ENCODE peak calls at places on chromosomes 6 and 20, in four cellular contexts. T is activated B cell treated with CpG ODN at 0.5 μM for 24 hours, K is foreskin fibroblast, J is psoas muscle. F is an unnamed sample.
A peak's percentile ranks its signal among the peaks of the same experiment; 100 is the strongest.

GRCh38 chr6:70675822-70676221 is 8.1 kb downstream of the SMAP1 start:
- DNase-seq in T (no peak), J (no peak), K (no peak), F (no peak)

GRCh38 chr20:5931411-5931810 is 18.9 kb downstream of the TRMT6 start:
- DNase-seq in J (no peak), K (no peak), T (no peak), F (no peak)

GRCh38 chr6:43496370-43497128 is 13.6 kb downstream of the LRRC73 start:
- DNase-seq in J (peak; percentile 60), T (no peak), K (peak; percentile 75), F (no peak)

GRCh38 chr20:35474504-35474903 is 19.1 kb downstream of the CEP250 start:
- DNase-seq in J (no peak), K (no peak), T (no peak), F (no peak)

GRCh38 chr6:36492092-36492491 is 49.3 kb downstream of the KCTD20 start:
- DNase-seq in J (no peak), T (no peak), K (no peak), F (no peak)

GRCh38 chr6:32369678-32370077 is 2.0 kb downstream of the TSBP1 start:
- DNase-seq in T (no peak), K (peak; percentile 89), J (no peak), F (peak; percentile 15)

GRCh38 chr6:11434565-11435326 is 102.8 kb upstream of the TMEM170B start:
- DNase-seq in K (peak; percentile 70), T (no peak), J (no peak), F (peak; percentile 71)

GRCh38 chr6:29967379-29968010 is 25.2 kb downstream of the HLA-A start:
- DNase-seq in K (no peak), T (no peak), J (no peak), F (no peak)

GRCh38 chr6:89205819-89206218 is 11.3 kb downstream of the GABRR1 start:
- DNase-seq in T (no peak), K (no peak), J (no peak), F (no peak)

GRCh38 chr20:31260326-31260932 is 3.0 kb downstream of the DEFB115 start:
- DNase-seq in T (no peak), J (no peak), K (no peak), F (no peak)

GRCh38 chr6:168462454-168462853 is 21.5 kb downstream of the SMOC2 start:
- DNase-seq in T (no peak), J (no peak), K (no peak), F (no peak)

GRCh38 chr6:4776493-4776966 is 326 bp downstream of the CDYL start:
- DNase-seq in T (no peak), J (no peak), K (no peak), F (no peak)

GRCh38 chr6:4774296-4774695 is 1.9 kb upstream of the CDYL start:
- DNase-seq in T (no peak), K (no peak), J (no peak), F (no peak)

GRCh38 chr6:4774715-4775590 is 1.3 kb upstream of the CDYL start:
- DNase-seq in T (no peak), J (peak; percentile 67), K (no peak), F (no peak)

GRCh38 chr6:4776967-4777925 is 1.0 kb downstream of the CDYL start:
- DNase-seq in J (peak; percentile 61), K (peak; percentile 26), T (peak; percentile 39), F (no peak)

GRCh38 chr6:4775591-4776492 is at the start of gene CDYL:
- DNase-seq in K (peak; percentile 86), T (peak; percentile 96), J (peak; percentile 94), F (peak; percentile 70)
- TF ChIP-seq CTCF in K (no peak), T (no peak), J (peak; percentile 36), F (no peak)

DNA sequence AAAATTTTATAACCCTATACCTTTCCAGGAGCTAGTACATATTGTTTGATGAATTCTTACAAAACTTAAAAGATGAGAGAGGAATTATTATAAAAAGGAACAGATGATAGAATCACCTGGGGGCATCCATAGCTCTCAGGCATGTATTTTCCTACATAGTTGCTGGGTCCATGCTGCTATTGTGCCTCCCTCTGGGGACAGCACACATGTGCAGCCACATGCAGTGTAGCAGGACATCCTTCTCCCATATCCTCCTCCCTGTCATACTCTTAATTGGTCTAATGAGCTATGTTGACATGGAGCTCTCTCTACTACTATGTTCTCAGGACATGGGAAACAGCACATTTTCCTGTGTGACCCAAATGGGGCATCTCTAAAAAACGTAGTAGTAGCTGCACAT is 898.2 kb upstream of the MAP3K7 start:
- DNase-seq in J (no peak), T (no peak), K (no peak), F (no peak)
- TF ChIP-seq CTCF in J (no peak), T (no peak), K (no peak), F (no peak)

GRCh38 chr20:41387433-41387832 is 20.8 kb upstream of the EMILIN3 start:
- DNase-seq in J (no peak), K (no peak), T (no peak), F (no peak)
- TF ChIP-seq CTCF in J (no peak), K (no peak), T (no peak), F (no peak)

GRCh38 chr6:39153766-39154397 is 38.9 kb upstream of the SAYSD1 start:
- DNase-seq in K (no peak), T (no peak), J (no peak), F (no peak)

GRCh38 chr6:39152247-39152646 is 37.3 kb upstream of the SAYSD1 start:
- DNase-seq in J (no peak), K (no peak), T (no peak), F (no peak)

GRCh38 chr6:39156763-39157162 is 41.8 kb upstream of the SAYSD1 start:
- DNase-seq in T (no peak), J (no peak), K (no peak), F (no peak)

GRCh38 chr6:39154705-39155104 is 39.7 kb upstream of the SAYSD1 start:
- DNase-seq in T (no peak), J (no peak), K (no peak), F (no peak)

GRCh38 chr6:39157511-39157910 is 42.5 kb upstream of the SAYSD1 start:
- DNase-seq in K (no peak), T (no peak), J (no peak), F (no peak)
- TF ChIP-seq CTCF in K (no peak), T (no peak), J (no peak), F (no peak)

GRCh38 chr20:49713779-49714712 is at the start of gene B4GALT5:
- DNase-seq in K (peak; percentile 67), J (peak; percentile 86), T (peak; percentile 81), F (peak; percentile 38)
- TF ChIP-seq CTCF in K (no peak), J (no peak), T (no peak), F (no peak)

F was measured in AG09319.